ENCODE peak calls at places on chromosomes 6 and 20, in ten cellular contexts. Z is NCI-H1105; P is GM03348; J is brain microvascular endothelial cell; A is endothelial cell of umbilical vein; C is tibial nerve; F is stimulated activated naive CD8-positive, alpha-beta T cell treated with anti-CD3 and anti-CD28 coated beads, Interleukin-15, amount 100 ng/mL, for 72 hours; Q is foreskin fibroblast; E is GM04503; Y is fibroblast of villous mesenchyme. V is an unnamed sample.
A peak's percentile ranks its signal among the peaks of the same experiment; 100 is the strongest.

GRCh38 chr20:57785720-57786119 is 75.9 kb upstream of the PMEPA1 start:
- DNase-seq in Z (no peak), P (no peak), J (no peak), A (no peak), C (no peak), F (no peak), Q (no peak), E (no peak), Y (no peak), V (no peak)

GRCh38 chr6:157460182-157460999 is 79.4 kb downstream of the ZDHHC14 start:
- DNase-seq in Z (no peak), P (no peak), J (no peak), A (peak; percentile 67), C (no peak), F (no peak), Q (peak; percentile 28), E (no peak), Y (no peak), V (no peak)

GRCh38 chr6:168574699-168575195 is 133.8 kb downstream of the SMOC2 start:
- DNase-seq in Z (no peak), P (no peak), J (no peak), A (no peak), C (peak; percentile 27), F (no peak), Q (no peak), E (no peak), Y (peak; percentile 1), V (no peak)

GRCh38 chr6:40721252-40721936 is 134.2 kb upstream of the LRFN2 start:
- DNase-seq in Z (no peak), P (no peak), J (no peak), A (no peak), C (no peak), F (no peak), Q (peak; percentile 41), E (no peak), Y (no peak), V (no peak)

GRCh38 chr6:97147421-97147820 is 135.6 kb downstream of the MMS22L start:
- DNase-seq in Z (no peak), P (no peak), J (no peak), A (no peak), C (no peak), F (no peak), Q (no peak), E (no peak), Y (no peak), V (no peak)

GRCh38 chr20:12207875-12208274 is 290.2 kb downstream of the BTBD3 start:
- DNase-seq in Z (no peak), P (peak; percentile 35), J (peak; percentile 31), A (peak; percentile 49), C (no peak), F (no peak), Q (peak; percentile 61), E (no peak), Y (peak; percentile 49), V (no peak)

GRCh38 chr6:168117942-168118341 is 38.9 kb upstream of the FRMD1 start:
- DNase-seq in Z (no peak), P (no peak), J (no peak), A (no peak), C (no peak), F (no peak), Q (no peak), E (no peak), Y (no peak), V (peak; percentile 19)

GRCh38 chr6:170032197-170032596 is 258.7 kb downstream of the DLL1 start:
- DNase-seq in Z (no peak), P (no peak), J (no peak), A (no peak), C (no peak), F (no peak), Q (no peak), E (no peak), Y (no peak), V (no peak)

GRCh38 chr20:33674294-33675126 is at the start of gene NECAB3:
- DNase-seq in Z (peak; percentile 82), P (peak; percentile 95), J (peak; percentile 60), A (peak; percentile 84), C (peak; percentile 78), F (peak; percentile 52), Q (peak; percentile 92), E (no peak), Y (peak; percentile 80), V (peak; percentile 77)

GRCh38 chr20:7859371-7859802 is 80.9 kb downstream of the HAO1 start:
- DNase-seq in Z (peak; percentile 49), P (peak; percentile 60), J (peak; percentile 58), A (peak; percentile 81), C (peak; percentile 41), F (no peak), Q (peak; percentile 81), E (no peak), Y (peak; percentile 77), V (peak; percentile 48)

GRCh38 chr6:156795825-156796224 is 18.6 kb downstream of the ARID1B start:
- DNase-seq in Z (no peak), P (no peak), J (no peak), A (no peak), C (no peak), F (no peak), Q (peak; percentile 37), E (no peak), Y (peak; percentile 51), V (no peak)

GRCh38 chr6:37781788-37782187 is 37.7 kb upstream of the ZFAND3 start:
- DNase-seq in Z (no peak), P (no peak), J (no peak), A (no peak), C (no peak), F (no peak), Q (no peak), E (no peak), Y (no peak), V (no peak)

GRCh38 chr6:133184798-133185380 is 56.3 kb upstream of the EYA4 start:
- DNase-seq in Z (no peak), P (peak; percentile 11), J (no peak), A (peak; percentile 32), C (no peak), F (no peak), Q (peak; percentile 54), E (peak; percentile 0), Y (peak; percentile 47), V (peak; percentile 9)

V was measured in NCI-H1092 treated with DMSO at 0.1 percent for 48 hours.